ENCODE peak calls at places on chromosomes 12 and 14, in nine cellular contexts. D is stimulated activated CD8-positive, alpha-beta memory T cell treated with anti-CD3 and anti-CD28 coated beads, Interleukin-4, amount 100 ng/mL, for 1 hour; X is activated T-cell treated with anti-CD3 and anti-CD28 coated beads, Interleukin-2, amount 50 U/mL, for 72 hours; E is midbrain; A is activated T-helper 1 cell treated with Interleukin-2 at 50 U/mL for 16 hours; O is GM20000; T is effector memory CD4-positive, alpha-beta T cell; P is lung microvascular endothelial cell; C is CD8-positive, alpha-beta T cell. J is an unnamed sample.

GRCh38 chr12:120719072-120719471 is 6.6 kb upstream of the ACADS start:
- DNase-seq in C (no peak), X (no peak), A (no peak), P (no peak), D (no peak), T (no peak), E (no peak), O (no peak), J (no peak)

GRCh38 chr14:99752486-99753121 is 40.6 kb upstream of the EML1 start:
- DNase-seq in E (no peak), D (no peak), A (no peak), O (no peak), X (no peak), P (peak), T (no peak), C (no peak), J (peak)

GRCh38 chr12:14418526-14418925 is 53.0 kb downstream of the ATF7IP start:
- DNase-seq in P (peak), X (no peak), O (no peak), C (no peak), A (no peak), T (no peak), E (no peak), D (no peak), J (no peak)

GRCh38 chr12:70213707-70214106 is 29.5 kb upstream of the CNOT2 start:
- DNase-seq in D (no peak), C (no peak), O (no peak), A (no peak), P (no peak), T (no peak), X (no peak), E (no peak), J (no peak)

GRCh38 chr12:106954462-106955376 is 988 bp upstream of the TMEM263 start:
- DNase-seq in A (peak), E (no peak), T (no peak), P (peak), X (peak), D (no peak), O (no peak), C (peak), J (peak)

GRCh38 chr14:50678163-50678562 is 10.1 kb upstream of the SAV1 start:
- DNase-seq in C (no peak), A (no peak), O (no peak), P (no peak), E (no peak), X (no peak), D (no peak), T (no peak), J (no peak)

GRCh38 chr14:97485172-97485571 is 688.0 kb downstream of the VRK1 start:
- DNase-seq in D (no peak), P (no peak), A (no peak), X (no peak), C (no peak), O (no peak), T (no peak), E (no peak), J (no peak)

GRCh38 chr14:50342211-50343080 is 30.3 kb downstream of the DMAC2L start:
- DNase-seq in T (no peak), X (peak), C (peak), A (no peak), E (peak), O (peak), D (no peak), P (peak), J (no peak)

GRCh38 chr12:52266514-52266913 is 7.9 kb upstream of the KRT86 start:
- DNase-seq in A (no peak), E (no peak), X (no peak), T (no peak), O (no peak), P (no peak), C (no peak), D (no peak), J (no peak)

GRCh38 chr12:6826734-6827436 is 1.3 kb upstream of the P3H3 start:
- DNase-seq in C (no peak), P (no peak), T (no peak), D (no peak), A (no peak), E (no peak), X (no peak), O (no peak), J (peak)

GRCh38 chr12:125193798-125194562 is 128.7 kb downstream of the AACS start:
- DNase-seq in E (peak), T (no peak), D (no peak), C (no peak), O (no peak), X (no peak), A (no peak), P (no peak), J (no peak)

GRCh38 chr12:6264402-6265037 is 46.0 kb upstream of the PLEKHG6 start:
- DNase-seq in A (no peak), P (no peak), O (no peak), T (no peak), E (no peak), X (no peak), D (no peak), C (no peak), J (no peak)

GRCh38 chr14:34833545-34834523 is 41.3 kb downstream of the BAZ1A start:
- DNase-seq in O (peak), C (no peak), A (no peak), P (peak), D (no peak), T (no peak), X (no peak), E (no peak), J (no peak)

GRCh38 chr12:8644345-8645248 is 18.0 kb downstream of the MFAP5 start:
- DNase-seq in X (peak), T (peak), O (peak), P (no peak), A (peak), C (peak), D (peak), E (no peak), J (no peak)

GRCh38 chr14:70886421-70887206 is 20.6 kb upstream of the PCNX1 start:
- DNase-seq in P (no peak), C (peak), A (no peak), E (no peak), O (no peak), T (no peak), D (peak), X (peak), J (no peak)

J was measured in aorta.